ENCODE peak calls at places on chromosome 14, in six cellular contexts. K, Q, V, C, U and G are unnamed samples.

GRCh38 chr14:105939810-105940508 is 413.6 kb downstream of the TMEM121 start:
- DNase-seq in K (no peak), Q (no peak), V (no peak), C (no peak), U (no peak), G (peak)

GRCh38 chr14:29163109-29163508 is 396.5 kb downstream of the FOXG1 start:
- DNase-seq in K (no peak), Q (no peak), V (no peak), C (no peak), U (no peak), G (no peak)

GRCh38 chr14:85537526-85537925 is 7.6 kb downstream of the FLRT2 start:
- DNase-seq in K (no peak), Q (no peak), V (no peak), C (no peak), U (no peak), G (no peak)

GRCh38 chr14:44620106-44621019 is 113.3 kb upstream of the FSCB start:
- DNase-seq in K (no peak), Q (no peak), V (no peak), C (no peak), U (no peak), G (no peak)

GRCh38 chr14:34692898-34693227 is 21.5 kb downstream of the CFL2 start:
- DNase-seq in K (no peak), Q (no peak), V (no peak), C (no peak), U (no peak), G (no peak)

GRCh38 chr14:94601961-94602391 is 10.2 kb upstream of the SERPINA3 start:
- DNase-seq in K (peak), Q (peak), V (peak), C (peak), U (no peak), G (peak)

GRCh38 chr14:105060751-105061427 is 4.3 kb downstream of the GPR132 start:
- DNase-seq in K (no peak), Q (peak), V (no peak), C (peak), U (peak), G (peak)

GRCh38 chr14:73613419-73613963 is 1.2 kb downstream of the ACOT6 start:
- DNase-seq in K (no peak), Q (no peak), V (no peak), C (no peak), U (no peak), G (no peak)

GRCh38 chr14:24816011-24816928 is 182.3 kb upstream of the GZMB start:
- DNase-seq in K (peak), Q (peak), V (no peak), C (no peak), U (no peak), G (no peak)